ENCODE peak calls at places on chromosomes 6 and 20, in ten cellular contexts. Y is stimulated activated CD8-positive, alpha-beta memory T cell treated with anti-CD3 and anti-CD28 coated beads, Interleukin-15, amount 100 ng/mL, for 24 hours; Q is H54; W is left cardiac atrium; J is EL; T is hypothalamus; U is GM04504; Z is A172; X is amygdala; B is NB4. N is an unnamed sample.

GRCh38 chr6:22892452-22892851 is 323.1 kb downstream of the HDGFL1 start:
- DNase-seq in Y (no peak), Q (peak), W (no peak), J (peak), T (no peak), U (peak), Z (peak), X (no peak), B (no peak), N (peak)

GRCh38 chr6:170279977-170280688 is 10.7 kb downstream of the DLL1 start:
- DNase-seq in Y (no peak), Q (no peak), W (no peak), J (peak), T (no peak), U (no peak), Z (no peak), X (no peak), B (peak), N (peak)

GRCh38 chr6:109690373-109690739 is 646 bp downstream of the AK9 start:
- DNase-seq in Y (peak), Q (no peak), W (peak), J (peak), T (peak), U (no peak), Z (no peak), X (peak), B (peak), N (no peak)

GRCh38 chr6:158290040-158290439 is 22.2 kb upstream of the TULP4 start:
- DNase-seq in Y (no peak), Q (no peak), W (no peak), J (no peak), T (no peak), U (no peak), Z (no peak), X (no peak), B (no peak), N (no peak)

GRCh38 chr6:136541395-136541794 is 8.8 kb downstream of the MAP7 start:
- DNase-seq in Y (no peak), Q (no peak), W (no peak), J (no peak), T (no peak), U (no peak), Z (no peak), X (no peak), B (no peak), N (no peak)

GRCh38 chr20:50403565-50404418 is 106.4 kb upstream of the PTPN1 start:
- DNase-seq in Y (no peak), Q (no peak), W (no peak), J (no peak), T (no peak), U (no peak), Z (no peak), X (no peak), B (no peak), N (no peak)

GRCh38 chr6:161465403-161465802 is 191.5 kb upstream of the AGPAT4 start:
- DNase-seq in Y (no peak), Q (no peak), W (no peak), J (no peak), T (no peak), U (no peak), Z (no peak), X (no peak), B (no peak), N (no peak)

GRCh38 chr6:104134876-104135275 is 724.8 kb downstream of the HACE1 start:
- DNase-seq in Y (no peak), Q (no peak), W (no peak), J (no peak), T (no peak), U (no peak), Z (no peak), X (no peak), B (no peak), N (no peak)

GRCh38 chr6:98831057-98832031 is 3.0 kb upstream of the POU3F2 start:
- DNase-seq in Y (no peak), Q (no peak), W (no peak), J (no peak), T (peak), U (no peak), Z (no peak), X (no peak), B (no peak), N (no peak)

GRCh38 chr6:123668063-123668462 is 31.3 kb upstream of the TRDN start:
- DNase-seq in Y (no peak), Q (no peak), W (no peak), J (no peak), T (no peak), U (no peak), Z (no peak), X (no peak), B (no peak), N (no peak)

N was measured in H4.